ENCODE peak calls at places on chromosomes 1 and 21, in five cellular contexts. E is stimulated activated CD8-positive, alpha-beta memory T cell treated with anti-CD3 and anti-CD28 coated beads, Interleukin-15, amount 100 ng/mL, for 1 hour; V is heart left ventricle; B is NCI-H2081; J is hippocampal formation. X is an unnamed sample.

GRCh38 chr1:179016694-179017382 is 8.9 kb upstream of the FAM20B start:
- DNase-seq in E (no peak), B (peak; percentile 24), J (peak; percentile 80), V (peak; percentile 73), X (no peak)

GRCh38 chr1:114207635-114208034 is 54.0 kb upstream of the SYT6 start:
- DNase-seq in E (no peak), J (no peak), V (no peak), B (no peak), X (no peak)

GRCh38 chr1:9181990-9182783 is 52.4 kb upstream of the H6PD start:
- DNase-seq in B (peak; percentile 33), J (no peak), V (peak; percentile 54), E (no peak), X (no peak)

GRCh38 chr21:42214921-42215320 is 4.0 kb upstream of the ABCG1 start:
- DNase-seq in J (no peak), V (no peak), B (no peak), E (no peak), X (no peak)

GRCh38 chr1:243254233-243254926 is 701 bp downstream of the CEP170 start:
- DNase-seq in J (peak; percentile 77), V (peak; percentile 68), E (peak; percentile 8), B (peak; percentile 86), X (no peak)

GRCh38 chr1:164651378-164651951 is 92.5 kb downstream of the PBX1 start:
- DNase-seq in B (no peak), J (no peak), V (no peak), E (no peak), X (no peak)

GRCh38 chr1:212162635-212163034 is 122.6 kb upstream of the PPP2R5A start:
- DNase-seq in B (peak; percentile 59), V (peak; percentile 73), J (no peak), E (no peak), X (no peak)

GRCh38 chr1:57835620-57836019 is 411.8 kb upstream of the DAB1 start:
- DNase-seq in E (no peak), J (no peak), B (peak; percentile 39), V (no peak), X (no peak)

GRCh38 chr1:74468982-74469603 is 43.3 kb downstream of the LRRC53 start:
- DNase-seq in J (no peak), E (no peak), B (peak; percentile 78), V (no peak), X (no peak)

X was measured in NCI-H1417 treated with DMSO at 0.1 percent for 48 hours.